ENCODE peak calls at places on chromosome 13, in six cellular contexts. W, M, N, B, K and R are unnamed samples.

GRCh38 chr13:111239754-111240670 is 80.4 kb upstream of the TEX29 start:
- DNase-seq in N (no peak), W (no peak), M (no peak), K (no peak), B (no peak), R (no peak)

GRCh38 chr13:110339975-110340550 is 33.0 kb downstream of the COL4A2 start:
- DNase-seq in B (no peak), N (no peak), K (no peak), M (no peak), W (no peak), R (no peak)

GRCh38 chr13:97091202-97091601 is 96.9 kb upstream of the OXGR1 start:
- DNase-seq in M (no peak), W (no peak), N (no peak), B (no peak), K (no peak), R (no peak)

GRCh38 chr13:40259899-40260298 is 406.5 kb downstream of the FOXO1 start:
- DNase-seq in N (no peak), M (no peak), W (no peak), K (no peak), B (no peak), R (no peak)

GRCh38 chr13:91767681-91768080 is 369.3 kb downstream of the GPC5 start:
- DNase-seq in M (no peak), B (no peak), N (no peak), W (no peak), K (no peak), R (no peak)

GRCh38 chr13:77026255-77026782 is 640 bp downstream of the FBXL3 start:
- DNase-seq in N (peak), M (no peak), W (peak), K (peak), B (peak), R (peak)

GRCh38 chr13:23610187-23610576 is 40.0 kb downstream of the TNFRSF19 start:
- DNase-seq in M (no peak), B (no peak), W (no peak), N (peak), K (no peak), R (no peak)

GRCh38 chr13:20126460-20127262 is 34.2 kb downstream of the GJA3 start:
- DNase-seq in N (no peak), W (no peak), B (no peak), M (no peak), K (no peak), R (no peak)

GRCh38 chr13:66216723-66217122 is 1013.4 kb downstream of the PCDH9 start:
- DNase-seq in K (no peak), N (no peak), M (no peak), W (no peak), B (no peak), R (no peak)

GRCh38 chr13:23883255-23883654 is 5.9 kb downstream of the MIPEP start:
- DNase-seq in K (no peak), W (no peak), B (no peak), N (no peak), M (no peak), R (no peak)